ENCODE peak calls at places on chromosomes 11 and 22, in six cellular contexts. M, E, H, I, F and A are unnamed samples.

GRCh38 chr11:69562302-69562701 is 78.7 kb upstream of the CCND1 start:
- DNase-seq in I (no peak), M (no peak), F (no peak), E (no peak), H (no peak), A (no peak)

GRCh38 chr11:14308114-14308896 is 50.7 kb downstream of the RRAS2 start:
- DNase-seq in M (peak), F (peak), E (peak), I (peak), H (peak), A (no peak)

GRCh38 chr11:2401436-2401984 is 960 bp downstream of the TSSC4 start:
- DNase-seq in H (peak), E (no peak), I (no peak), M (no peak), F (no peak), A (no peak)

GRCh38 chr22:47599753-47600152 is 837.3 kb downstream of the TBC1D22A start:
- DNase-seq in F (no peak), M (no peak), H (no peak), E (no peak), I (no peak), A (no peak)

GRCh38 chr11:75668508-75669297 is at the start of gene MAP6:
- DNase-seq in M (peak), E (no peak), I (peak), H (peak), F (no peak), A (no peak)

GRCh38 chr11:16774920-16775603 is 36.6 kb downstream of the C11orf58 start:
- DNase-seq in M (no peak), E (no peak), I (no peak), H (no peak), F (no peak), A (no peak)

GRCh38 chr11:129440028-129440630 is 64.5 kb downstream of the BARX2 start:
- DNase-seq in M (peak), I (peak), E (no peak), H (peak), F (no peak), A (no peak)

GRCh38 chr11:30760341-30760740 is 174.2 kb upstream of the MPPED2 start:
- DNase-seq in F (no peak), M (no peak), E (no peak), H (no peak), I (no peak), A (no peak)

GRCh38 chr11:62398011-62398994 is 20.5 kb upstream of the SCGB1A1 start:
- DNase-seq in F (peak), H (no peak), M (peak), E (no peak), I (no peak), A (no peak)

GRCh38 chr22:33811686-33812085 is 108.6 kb downstream of the LARGE1 start:
- DNase-seq in E (no peak), F (no peak), I (no peak), M (peak), H (no peak), A (no peak)

GRCh38 chr11:17443423-17443822 is 33.2 kb downstream of the ABCC8 start:
- DNase-seq in E (no peak), F (no peak), I (no peak), M (no peak), H (no peak), A (no peak)

GRCh38 chr11:616320-617220 is 820 bp upstream of the IRF7 start:
- DNase-seq in I (no peak), E (no peak), H (no peak), F (no peak), M (no peak), A (no peak)

GRCh38 chr11:72238040-72238450 is 5.9 kb downstream of the PHOX2A start:
- DNase-seq in I (peak), H (peak), M (peak), E (peak), F (peak), A (no peak)

GRCh38 chr11:69333149-69333710 is 39.3 kb downstream of the MYEOV start:
- DNase-seq in F (no peak), E (no peak), H (no peak), M (no peak), I (no peak), A (no peak)

GRCh38 chr11:19229671-19230070 is 11.1 kb downstream of the E2F8 start:
- DNase-seq in M (no peak), F (no peak), H (no peak), E (no peak), I (no peak), A (no peak)

GRCh38 chr11:47905358-47906059 is 57.4 kb upstream of the NUP160 start:
- DNase-seq in M (no peak), E (no peak), I (no peak), H (no peak), F (peak), A (no peak)

GRCh38 chr22:33682927-33683326 is 237.3 kb downstream of the LARGE1 start:
- DNase-seq in F (no peak), M (no peak), H (no peak), E (no peak), I (no peak), A (no peak)

GRCh38 chr22:48151641-48152040 is 1389.2 kb downstream of the TBC1D22A start:
- DNase-seq in I (no peak), E (no peak), M (no peak), F (no peak), H (no peak), A (no peak)

DNA sequence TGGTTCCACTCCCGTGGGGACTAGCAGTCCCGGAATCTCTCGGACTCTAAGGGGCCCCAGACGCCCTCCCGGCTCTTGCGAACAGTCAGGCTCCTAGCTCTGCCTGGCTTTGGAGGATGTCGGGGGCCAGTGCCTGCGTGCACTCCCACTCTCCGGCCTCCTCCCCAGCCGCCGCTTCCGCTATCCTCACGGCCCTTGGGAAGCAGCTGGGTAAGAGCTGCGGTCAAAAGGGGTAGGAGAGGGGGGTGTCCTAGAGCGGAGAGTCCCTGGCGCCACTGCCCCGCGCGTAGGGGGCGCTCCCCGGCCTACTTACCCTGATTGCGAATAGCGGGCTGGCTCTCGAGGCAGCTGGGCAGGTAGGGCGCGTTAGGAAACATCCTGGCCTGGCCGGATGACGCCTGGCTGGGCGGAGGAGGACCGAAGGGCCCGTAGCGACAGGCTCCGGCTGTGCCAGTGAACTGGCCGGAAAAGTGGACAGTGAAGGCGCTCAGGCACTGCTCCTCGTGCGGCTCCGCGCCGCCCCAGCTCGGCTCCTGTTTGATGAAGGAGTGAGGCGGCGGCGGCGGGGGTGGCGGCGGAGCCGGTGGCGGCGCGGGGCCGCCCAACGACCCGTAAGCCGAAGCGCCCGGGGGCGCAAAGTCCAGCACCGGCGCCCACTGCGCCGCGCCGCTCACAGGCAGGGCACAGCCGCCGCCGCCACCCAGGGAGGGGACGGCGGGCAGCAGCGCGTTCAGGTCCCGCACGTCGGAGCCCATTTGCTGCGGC is 770 bp downstream of the WT1 start:
- DNase-seq in H (peak), I (no peak), F (peak), M (no peak), E (no peak), A (no peak)
- H3K4me3 ChIP-seq in H (peak), I (peak), F (peak), M (no peak), E (no peak), A (no peak)

GRCh38 chr11:131373756-131374155 is 3.3 kb downstream of the NTM start:
- DNase-seq in F (no peak), H (no peak), M (no peak), E (no peak), I (no peak), A (no peak)
- TF ChIP-seq EZH2 in F (no peak), H (no peak), M (no peak), E (no peak), I (no peak), A (no peak)

GRCh38 chr11:27116684-27117083 is 76.1 kb downstream of the BBOX1 start:
- DNase-seq in H (no peak), I (no peak), M (peak), E (no peak), F (no peak), A (no peak)
- H3K4me3 ChIP-seq in H (no peak), I (no peak), M (no peak), E (no peak), F (no peak), A (no peak)

GRCh38 chr11:46390331-46391171 is 1.0 kb downstream of the CHRM4 start:
- DNase-seq in F (peak), M (no peak), H (no peak), E (no peak), I (no peak), A (no peak)
- TF ChIP-seq EZH2 in F (no peak), M (peak), H (no peak), E (no peak), I (no peak), A (no peak)

GRCh38 chr11:125949271-125950177 is 3.7 kb downstream of the VSIG10L2 start:
- DNase-seq in E (no peak), M (no peak), I (no peak), H (no peak), F (no peak), A (no peak)

GRCh38 chr11:125947419-125948277 is 1.8 kb downstream of the VSIG10L2 start:
- DNase-seq in M (no peak), E (no peak), I (no peak), F (no peak), H (no peak), A (no peak)

GRCh38 chr11:125950178-125950490 is 4.3 kb downstream of the VSIG10L2 start:
- DNase-seq in H (no peak), I (no peak), F (no peak), E (no peak), M (no peak), A (no peak)

GRCh38 chr11:125946712-125947418 is 1.0 kb downstream of the VSIG10L2 start:
- DNase-seq in M (no peak), H (no peak), E (no peak), I (no peak), F (no peak), A (no peak)

GRCh38 chr11:125948278-125949051 is 2.6 kb downstream of the VSIG10L2 start:
- DNase-seq in E (no peak), H (no peak), M (no peak), I (no peak), F (no peak), A (no peak)
- H3K4me3 ChIP-seq in E (no peak), H (no peak), M (no peak), I (no peak), F (no peak), A (no peak)